ENCODE peak calls at places on chromosomes 6 and 20, in ten cellular contexts. J is RWPE2; X is GM23248; K is tibial artery; Z is spleen; L is heart right ventricle; G is IMR-90; D is pancreas; I is suprapubic skin; F is CD8-positive, alpha-beta memory T cell. M is an unnamed sample. For H3K36me3, the result is how much of the 10 kb centered on the place peaks cover.

GRCh38 chr20:57611605-57612311 is 8.5 kb downstream of the ZBP1 start:
- DNase-seq in J (peak), X (no peak), K (no peak), Z (peak), L (no peak), G (no peak), D (peak), I (peak), F (no peak), M (no peak)

GRCh38 chr20:20368414-20369352 is 779 bp downstream of the INSM1 start:
- DNase-seq in J (no peak), X (peak), K (no peak), Z (no peak), L (no peak), G (no peak), D (no peak), I (no peak), F (no peak), M (no peak)

GRCh38 chr20:24465730-24466129 is 3.7 kb upstream of the SYNDIG1 start:
- DNase-seq in J (no peak), X (peak), K (peak), Z (no peak), L (peak), G (no peak), D (no peak), I (no peak), F (no peak), M (no peak)

GRCh38 chr20:38528167-38528566 is 52.8 kb upstream of the ADIG start:
- DNase-seq in J (no peak), X (no peak), K (no peak), Z (no peak), L (no peak), G (no peak), D (no peak), I (no peak), F (no peak), M (no peak)

GRCh38 chr6:124881898-124882579 is 80.2 kb upstream of the RNF217 start:
- DNase-seq in J (no peak), X (peak), K (no peak), Z (no peak), L (no peak), G (peak), D (no peak), I (no peak), F (no peak), M (peak)

GRCh38 chr20:22374678-22375590 is 209.4 kb downstream of the FOXA2 start:
- DNase-seq in J (no peak), X (peak), K (no peak), Z (no peak), L (no peak), G (no peak), D (no peak), I (no peak), F (no peak), M (peak)

GRCh38 chr6:112218563-112218962 is 35.8 kb downstream of the LAMA4 start:
- DNase-seq in J (no peak), X (peak), K (no peak), Z (no peak), L (peak), G (no peak), D (no peak), I (no peak), F (no peak), M (no peak)

GRCh38 chr6:169161572-169162167 is 92.0 kb downstream of the THBS2 start:
- DNase-seq in J (no peak), X (peak), K (no peak), Z (no peak), L (no peak), G (peak), D (no peak), I (no peak), F (no peak), M (no peak)

GRCh38 chr20:54062812-54063280 is 7.5 kb downstream of the BCAS1 start:
- DNase-seq in J (no peak), X (peak), K (no peak), Z (no peak), L (no peak), G (peak), D (no peak), I (no peak), F (peak), M (peak)

GRCh38 chr6:43428112-43428570 is 800 bp downstream of the ABCC10 start:
- DNase-seq in J (no peak), X (no peak), K (no peak), Z (no peak), L (no peak), G (no peak), D (no peak), I (no peak), F (no peak), M (no peak)

GRCh38 chr20:63316502-63316921 is 23.5 kb downstream of the COL20A1 start:
- DNase-seq in J (no peak), X (peak), K (peak), Z (peak), L (no peak), G (no peak), D (no peak), I (no peak), F (no peak), M (no peak)

GRCh38 chr6:131693384-131693783 is 7.8 kb downstream of the OR2A4 start:
- DNase-seq in J (no peak), X (no peak), K (no peak), Z (no peak), L (no peak), G (no peak), D (no peak), I (no peak), F (no peak), M (no peak)

GRCh38 chr6:48141975-48142374 is 31.0 kb upstream of the PTCHD4 start:
- DNase-seq in J (no peak), X (no peak), K (no peak), Z (no peak), L (no peak), G (no peak), D (no peak), I (no peak), F (no peak), M (no peak)

GRCh38 chr6:112831022-112831421 is 483.9 kb downstream of the RFPL4B start:
- DNase-seq in J (no peak), X (peak), K (no peak), Z (no peak), L (no peak), G (peak), D (no peak), I (no peak), F (no peak), M (peak)

GRCh38 chr6:44039839-44040350 is 87.4 kb downstream of the MRPL14 start:
- DNase-seq in J (no peak), X (no peak), K (peak), Z (peak), L (no peak), G (no peak), D (no peak), I (no peak), F (no peak), M (no peak)

GRCh38 chr6:1603708-1604346 is 5.9 kb upstream of the FOXC1 start:
- DNase-seq in J (no peak), X (no peak), K (no peak), Z (peak), L (no peak), G (no peak), D (no peak), I (no peak), F (no peak), M (no peak)

GRCh38 chr20:43691928-43692524 is 25.1 kb downstream of the MYBL2 start:
- DNase-seq in J (no peak), X (peak), K (no peak), Z (peak), L (no peak), G (peak), D (peak), I (no peak), F (peak), M (peak)

GRCh38 chr6:104973404-104973803 is 16.5 kb downstream of the LIN28B start:
- DNase-seq in J (no peak), X (no peak), K (no peak), Z (no peak), L (no peak), G (no peak), D (no peak), I (no peak), F (no peak), M (no peak)

DNA sequence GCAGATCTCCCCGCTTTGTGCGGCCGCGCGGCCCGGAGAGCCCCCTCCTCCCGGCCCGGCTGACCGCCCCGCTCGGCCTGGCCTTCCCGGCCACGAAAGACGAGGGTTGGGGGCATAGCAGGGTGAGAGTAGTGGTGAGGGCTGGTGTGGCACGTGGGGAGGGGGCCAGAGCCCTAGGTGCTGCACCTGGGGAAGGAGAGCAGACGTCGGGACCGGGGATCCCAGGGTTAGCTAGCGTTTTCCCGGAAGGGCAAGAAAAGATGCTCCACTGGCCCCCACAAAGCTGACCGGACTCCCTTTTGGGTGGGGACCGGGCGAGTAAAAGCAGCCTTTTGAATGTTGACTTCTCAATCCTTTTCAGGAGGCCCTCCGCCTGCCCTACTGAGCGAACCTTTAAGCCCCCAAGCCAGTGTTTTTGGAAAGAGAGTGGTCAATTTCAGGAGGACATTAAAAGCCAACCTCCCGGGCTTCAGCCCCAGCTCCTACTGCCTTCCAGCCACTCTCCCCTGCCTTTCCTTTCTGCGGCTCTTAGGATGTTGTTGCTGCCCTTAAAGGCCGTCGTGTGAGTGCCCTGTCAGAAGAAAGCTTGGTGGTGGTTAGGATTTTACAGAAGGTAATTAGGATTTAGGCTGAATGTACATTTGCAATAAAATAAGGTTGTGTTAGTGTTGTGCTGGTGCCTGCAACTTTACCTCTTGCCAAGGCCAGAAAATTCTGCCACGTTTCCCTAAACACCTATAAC is 652 bp upstream of the BACH2 start:
- DNase-seq in J (no peak), X (no peak), K (no peak), Z (no peak), L (no peak), G (no peak), D (peak), I (no peak), F (no peak), M (no peak)
- H3K27ac ChIP-seq in J (peak), X (no peak), K (peak), Z (peak), L (peak), G (peak), D (peak), I (peak), F (no peak), M (no peak)

GRCh38 chr6:34381086-34381485 is 11.4 kb downstream of the NUDT3 start:
- DNase-seq in J (no peak), X (peak), K (no peak), Z (no peak), L (no peak), G (peak), D (no peak), I (no peak), F (no peak), M (no peak)

GRCh38 chr6:34375833-34376232 is 16.6 kb downstream of the NUDT3 start:
- DNase-seq in J (no peak), X (no peak), K (no peak), Z (no peak), L (no peak), G (no peak), D (no peak), I (no peak), F (no peak), M (no peak)

GRCh38 chr6:34374112-34374907 is 18.2 kb downstream of the NUDT3 start:
- DNase-seq in J (no peak), X (no peak), K (no peak), Z (no peak), L (no peak), G (no peak), D (no peak), I (no peak), F (no peak), M (no peak)

GRCh38 chr6:34378470-34378869 is 14.0 kb downstream of the NUDT3 start:
- DNase-seq in J (no peak), X (peak), K (no peak), Z (no peak), L (no peak), G (no peak), D (no peak), I (no peak), F (no peak), M (no peak)

DNA sequence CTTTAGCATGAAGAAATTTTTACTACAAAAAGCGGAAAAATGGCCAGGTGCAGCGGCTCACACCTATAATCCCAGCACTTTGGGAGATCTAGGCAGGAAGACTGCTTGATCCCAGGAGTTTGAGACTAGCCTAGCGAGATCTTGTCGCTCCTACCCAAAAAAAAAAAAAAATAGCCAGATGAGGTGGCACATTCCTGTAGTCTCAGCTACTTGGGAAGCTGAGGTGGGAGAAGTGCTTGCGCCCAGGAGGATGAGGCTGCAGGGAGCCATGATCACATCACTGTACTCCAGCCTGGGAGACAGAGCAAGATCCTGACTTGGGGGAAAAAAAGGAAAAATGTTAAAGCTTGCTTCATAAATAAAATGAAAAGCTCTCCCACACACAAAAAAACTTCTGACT is 14.5 kb downstream of the NUDT3 start:
- DNase-seq in J (no peak), X (peak), K (no peak), Z (no peak), L (no peak), G (peak), D (no peak), I (no peak), F (no peak), M (no peak)
- H3K36me3 ChIP-seq in J (under half), X (under half), K (under half), Z (under half), L (under half), G (under half), D (under half), I (under half), F (under half), M (under half)

GRCh38 chr6:93889713-93890112 is 470.4 kb upstream of the EPHA7 start:
- DNase-seq in J (no peak), X (no peak), K (no peak), Z (no peak), L (no peak), G (no peak), D (no peak), I (no peak), F (no peak), M (no peak)

DNA sequence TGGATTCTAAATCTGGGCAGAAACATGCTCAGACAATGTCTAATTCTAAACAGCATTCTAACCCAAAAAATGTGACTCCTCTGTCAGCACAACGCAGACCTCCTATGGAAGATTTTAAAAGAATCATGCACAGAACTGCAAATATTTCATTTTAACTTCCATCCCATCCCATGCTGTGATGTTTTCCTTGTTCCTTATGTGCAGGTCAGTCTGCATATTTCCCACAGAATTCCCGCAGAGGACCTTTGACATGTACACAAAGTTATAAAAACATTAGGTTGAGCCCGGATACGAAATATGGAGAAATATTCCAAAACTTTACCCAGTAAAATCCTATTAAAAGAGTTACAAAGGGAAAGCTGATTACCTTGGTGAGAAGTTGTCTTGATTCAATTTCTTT is 467.1 kb upstream of the EPHA7 start:
- DNase-seq in J (no peak), X (no peak), K (no peak), Z (no peak), L (no peak), G (no peak), D (no peak), I (no peak), F (no peak), M (peak)
- H3K4me3 ChIP-seq in J (no peak), X (no peak), K (no peak), Z (no peak), L (no peak), G (no peak), D (no peak), I (no peak), F (no peak), M (no peak)

GRCh38 chr6:24935753-24936152 is at the start of gene RIPOR2:
- DNase-seq in J (no peak), X (no peak), K (no peak), Z (peak), L (peak), G (no peak), D (no peak), I (no peak), F (peak), M (no peak)

GRCh38 chr6:24945046-24945445 is 9.3 kb upstream of the RIPOR2 start:
- DNase-seq in J (no peak), X (no peak), K (no peak), Z (no peak), L (no peak), G (no peak), D (no peak), I (no peak), F (no peak), M (no peak)

GRCh38 chr6:24936641-24937317 is 1.0 kb upstream of the RIPOR2 start:
- DNase-seq in J (no peak), X (peak), K (no peak), Z (no peak), L (no peak), G (peak), D (no peak), I (no peak), F (peak), M (no peak)

GRCh38 chr6:24943774-24944173 is 8.0 kb upstream of the RIPOR2 start:
- DNase-seq in J (no peak), X (no peak), K (no peak), Z (no peak), L (no peak), G (no peak), D (no peak), I (no peak), F (no peak), M (no peak)

DNA sequence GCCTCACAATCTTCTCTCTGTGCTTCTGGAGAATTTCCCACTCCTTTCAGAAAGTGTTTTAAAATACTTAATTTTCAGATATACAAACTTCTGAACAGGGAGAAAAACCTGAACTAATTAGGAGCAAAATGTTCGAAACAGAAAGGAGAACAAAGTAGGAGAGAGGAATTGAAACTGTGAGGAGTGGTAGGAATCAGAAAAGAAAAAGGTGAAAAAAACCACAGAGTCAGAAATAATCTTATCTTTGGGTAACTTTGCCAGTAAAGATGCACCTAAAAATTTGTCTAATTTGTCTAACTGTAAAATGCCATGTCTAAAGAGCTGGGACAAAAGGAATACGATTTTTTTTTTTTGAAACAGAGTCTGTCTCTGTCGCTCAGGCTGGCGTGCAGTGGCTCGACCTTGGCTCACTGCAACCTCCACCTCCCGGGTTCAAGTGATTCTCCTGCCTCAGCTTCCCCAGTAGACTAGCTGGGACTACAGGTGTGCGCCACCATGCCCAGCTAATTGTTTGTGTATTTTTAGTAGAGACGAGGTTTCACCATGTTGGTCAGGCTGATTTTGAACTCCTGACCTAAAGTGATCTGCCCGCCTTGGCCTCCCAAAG is 4.7 kb upstream of the RIPOR2 start:
- DNase-seq in J (no peak), X (no peak), K (no peak), Z (no peak), L (no peak), G (no peak), D (no peak), I (no peak), F (no peak), M (no peak)
- H3K27ac ChIP-seq in J (no peak), X (no peak), K (no peak), Z (peak), L (no peak), G (no peak), D (no peak), I (no peak), F (no peak), M (no peak)

GRCh38 chr6:87553159-87553765 is 36.5 kb downstream of the RARS2 start:
- DNase-seq in J (no peak), X (no peak), K (no peak), Z (no peak), L (no peak), G (peak), D (no peak), I (no peak), F (no peak), M (no peak)
- H3K36me3 ChIP-seq in J (half or more), X (half or more), K (under half), Z (half or more), L (under half), G (under half), D (under half), I (under half), F (under half), M (under half)

GRCh38 chr6:109978174-109979032 is at the start of gene GPR6:
- DNase-seq in J (peak), X (peak), K (peak), Z (peak), L (peak), G (peak), D (peak), I (no peak), F (peak), M (peak)
- H3K4me3 ChIP-seq in J (no peak), X (no peak), K (no peak), Z (no peak), L (no peak), G (no peak), D (peak), I (no peak), F (no peak), M (no peak)

M was measured in brain microvascular endothelial cell.